ENCODE peak calls at places on chromosomes 11 and 22, in ten cellular contexts. J, U, T, P, V, K, Y, O, A and R are unnamed samples.

GRCh38 chr22:37715760-37716159 is 18.9 kb downstream of the TRIOBP start:
- DNase-seq in J (no peak), U (no peak), T (no peak), P (no peak), V (no peak), K (no peak), Y (no peak), O (no peak), A (no peak), R (no peak)

GRCh38 chr11:94895451-94895850 is 77.9 kb downstream of the CWC15 start:
- DNase-seq in J (no peak), U (no peak), T (no peak), P (no peak), V (peak), K (no peak), Y (no peak), O (no peak), A (no peak), R (no peak)

GRCh38 chr22:32702421-32702820 is 99.1 kb upstream of the TIMP3 start:
- DNase-seq in J (no peak), U (no peak), T (no peak), P (no peak), V (no peak), K (no peak), Y (no peak), O (no peak), A (no peak), R (no peak)

GRCh38 chr11:8533332-8533731 is 60.7 kb downstream of the STK33 start:
- DNase-seq in J (no peak), U (no peak), T (no peak), P (no peak), V (no peak), K (no peak), Y (no peak), O (no peak), A (no peak), R (no peak)

GRCh38 chr22:44685384-44686056 is 16.5 kb upstream of the PRR5 start:
- DNase-seq in J (peak), U (peak), T (no peak), P (no peak), V (peak), K (peak), Y (peak), O (no peak), A (no peak), R (peak)

GRCh38 chr11:6927030-6927617 is 898 bp downstream of the ZNF215 start:
- DNase-seq in J (no peak), U (no peak), T (no peak), P (no peak), V (no peak), K (peak), Y (no peak), O (no peak), A (no peak), R (no peak)

GRCh38 chr11:111909378-111909777 is 2.2 kb downstream of the CRYAB start:
- DNase-seq in J (no peak), U (no peak), T (no peak), P (no peak), V (no peak), K (no peak), Y (no peak), O (no peak), A (no peak), R (no peak)

GRCh38 chr22:38017272-38017920 is 33.0 kb upstream of the SOX10 start:
- DNase-seq in J (no peak), U (no peak), T (no peak), P (peak), V (peak), K (no peak), Y (no peak), O (peak), A (peak), R (no peak)

GRCh38 chr22:48635825-48636224 is 1191.8 kb downstream of the BRD1 start:
- DNase-seq in J (no peak), U (no peak), T (no peak), P (peak), V (no peak), K (no peak), Y (no peak), O (no peak), A (no peak), R (no peak)

GRCh38 chr11:47989779-47990178 is 9.4 kb downstream of the PTPRJ start:
- DNase-seq in J (no peak), U (no peak), T (no peak), P (no peak), V (no peak), K (no peak), Y (no peak), O (no peak), A (no peak), R (no peak)

GRCh38 chr22:36279219-36279666 is 26.3 kb downstream of the APOL1 start:
- DNase-seq in J (no peak), U (no peak), T (no peak), P (no peak), V (no peak), K (no peak), Y (no peak), O (no peak), A (no peak), R (no peak)

GRCh38 chr11:122668562-122669090 is 13.1 kb downstream of the UBASH3B start:
- DNase-seq in J (no peak), U (no peak), T (no peak), P (no peak), V (peak), K (no peak), Y (no peak), O (no peak), A (no peak), R (no peak)

GRCh38 chr11:118872403-118872821 is 11.3 kb upstream of the CXCR5 start:
- DNase-seq in J (no peak), U (no peak), T (no peak), P (no peak), V (no peak), K (no peak), Y (no peak), O (no peak), A (no peak), R (no peak)

GRCh38 chr11:67456068-67456705 is 1.0 kb downstream of the CABP4 start:
- DNase-seq in J (no peak), U (no peak), T (peak), P (no peak), V (no peak), K (no peak), Y (no peak), O (no peak), A (no peak), R (peak)

GRCh38 chr11:18599739-18600230 is at the start of gene MISFA:
- DNase-seq in J (no peak), U (no peak), T (no peak), P (no peak), V (no peak), K (no peak), Y (no peak), O (no peak), A (no peak), R (no peak)

GRCh38 chr11:23585700-23586099 is 725.4 kb upstream of the CCDC179 start:
- DNase-seq in J (no peak), U (no peak), T (no peak), P (no peak), V (no peak), K (no peak), Y (no peak), O (no peak), A (no peak), R (no peak)

GRCh38 chr11:73230276-73230875 is 12.3 kb downstream of the P2RY2 start:
- DNase-seq in J (peak), U (no peak), T (no peak), P (no peak), V (no peak), K (no peak), Y (no peak), O (no peak), A (peak), R (no peak)

DNA sequence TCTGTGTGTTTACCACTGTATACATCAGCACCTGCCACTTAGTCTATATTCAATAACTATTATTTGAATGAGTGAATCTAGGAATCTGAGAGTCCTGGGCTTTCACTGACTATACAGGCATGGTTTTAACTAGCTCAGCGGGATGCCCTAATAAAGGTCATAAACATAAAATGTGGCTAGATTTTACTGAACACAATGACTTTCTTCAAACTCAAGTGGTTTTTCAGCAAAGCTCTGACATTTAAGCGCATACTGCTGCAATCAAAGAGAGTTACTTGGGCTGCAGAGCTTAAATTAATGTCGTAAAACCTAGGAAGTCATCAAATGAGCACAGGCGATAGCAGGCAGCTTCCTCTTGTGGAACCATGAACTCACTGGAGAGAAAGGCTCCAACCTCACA is 6.8 kb downstream of the CSNK2A3 start:
- DNase-seq in J (no peak), U (no peak), T (no peak), P (no peak), V (no peak), K (no peak), Y (no peak), O (no peak), A (no peak), R (no peak)
- TF ChIP-seq CTCF in J (no peak), U (no peak), T (no peak), P (no peak), V (no peak), K (no peak), Y (no peak), O (no peak), A (no peak), R (no peak)

GRCh38 chr22:50001388-50002231 is 11.0 kb downstream of the IL17REL start:
- DNase-seq in J (no peak), U (no peak), T (peak), P (no peak), V (no peak), K (peak), Y (no peak), O (no peak), A (no peak), R (no peak)
- TF ChIP-seq CTCF in J (no peak), U (no peak), T (peak), P (no peak), V (no peak), K (peak), Y (no peak), O (no peak), A (no peak), R (no peak)

GRCh38 chr11:125114518-125114917 is 3.1 kb upstream of the TMEM218 start:
- DNase-seq in J (peak), U (no peak), T (no peak), P (no peak), V (peak), K (peak), Y (no peak), O (no peak), A (no peak), R (no peak)
- TF ChIP-seq CTCF in J (peak), U (peak), T (no peak), P (no peak), V (peak), K (peak), Y (no peak), O (no peak), A (no peak), R (peak)

GRCh38 chr11:93614111-93614784 is 47.2 kb upstream of the CEP295 start:
- DNase-seq in J (peak), U (peak), T (no peak), P (no peak), V (no peak), K (peak), Y (no peak), O (no peak), A (no peak), R (no peak)
- TF ChIP-seq CTCF in J (no peak), U (peak), T (peak), P (no peak), V (no peak), K (peak), Y (no peak), O (no peak), A (no peak), R (no peak)

DNA sequence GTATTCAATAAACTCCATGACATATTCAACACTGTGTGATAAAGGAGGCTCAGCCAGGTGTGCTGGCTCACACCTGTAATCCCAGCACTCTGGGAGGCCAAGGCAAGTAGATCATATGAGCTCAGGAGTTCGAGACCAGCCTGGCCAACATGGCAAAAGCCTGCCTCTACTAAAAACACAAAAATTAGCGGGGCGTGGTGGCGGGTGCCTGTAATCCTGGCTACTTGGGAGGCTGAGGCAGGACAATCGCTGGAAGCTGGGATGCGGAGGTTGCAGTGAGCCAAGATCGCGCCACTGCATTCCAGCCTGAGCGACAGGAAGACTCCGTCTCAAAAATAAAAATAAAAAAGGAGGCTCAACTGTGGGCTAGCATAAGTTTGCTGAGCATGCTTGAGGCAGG is 4.1 kb upstream of the SLC25A18 start:
- DNase-seq in J (no peak), U (no peak), T (no peak), P (no peak), V (no peak), K (no peak), Y (no peak), O (no peak), A (no peak), R (no peak)
- TF ChIP-seq CTCF in J (no peak), U (no peak), T (no peak), P (no peak), V (no peak), K (no peak), Y (no peak), O (no peak), A (no peak), R (no peak)